ENCODE peak calls at places on chromosomes 6 and 20, in six cellular contexts. K is left ventricle myocardium inferior, Z is nephron progenitor cell, X is AG08396, U is HTR-8/SVneo, S is heart right ventricle. M is an unnamed sample.

GRCh38 chr20:2767768-2768631 is 32.4 kb downstream of the CPXM1 start:
- DNase-seq in Z (no peak), K (peak; percentile 32), U (no peak), S (peak; percentile 23), X (peak; percentile 72), M (no peak)

GRCh38 chr6:14818422-14818884 is 427.4 kb upstream of the JARID2 start:
- DNase-seq in X (no peak), Z (no peak), K (peak; percentile 22), S (peak; percentile 36), U (no peak), M (no peak)

GRCh38 chr20:25991756-25992130 is 295.1 kb upstream of the ZNF337 start:
- DNase-seq in Z (no peak), U (no peak), K (no peak), S (no peak), X (no peak), M (no peak)

GRCh38 chr6:122043421-122043820 is 356.0 kb upstream of the HSF2 start:
- DNase-seq in K (no peak), S (no peak), X (no peak), Z (no peak), U (no peak), M (no peak)

GRCh38 chr20:60007452-60007851 is 49.2 kb downstream of the CDH26 start:
- DNase-seq in Z (no peak), U (no peak), K (no peak), X (no peak), S (peak; percentile 25), M (no peak)

GRCh38 chr6:170437719-170438401 is 115.2 kb downstream of the PSMB1 start:
- DNase-seq in X (no peak), S (no peak), Z (no peak), U (no peak), K (no peak), M (no peak)

GRCh38 chr20:50376888-50377459 is 133.2 kb upstream of the PTPN1 start:
- DNase-seq in U (peak; percentile 59), X (no peak), Z (no peak), S (no peak), K (no peak), M (no peak)

GRCh38 chr6:158837684-158838625 is 18.8 kb upstream of the EZR start:
- DNase-seq in X (no peak), Z (no peak), K (no peak), S (peak; percentile 35), U (no peak), M (no peak)

GRCh38 chr6:108968325-108968724 is 120.1 kb downstream of the ARMC2 start:
- DNase-seq in K (no peak), S (no peak), U (no peak), Z (no peak), X (no peak), M (no peak)

GRCh38 chr6:51562198-51562597 is 525.2 kb downstream of the PKHD1 start:
- DNase-seq in Z (no peak), K (no peak), S (no peak), X (no peak), U (no peak), M (no peak)

GRCh38 chr6:16200231-16200941 is 38.0 kb upstream of the GMPR start:
- DNase-seq in X (no peak), S (no peak), Z (peak; percentile 40), U (no peak), K (no peak), M (no peak)

GRCh38 chr6:90028080-90028778 is 134.0 kb downstream of the GJA10 start:
- DNase-seq in K (no peak), Z (no peak), X (no peak), S (no peak), U (no peak), M (no peak)

GRCh38 chr6:71226151-71226550 is 62.5 kb upstream of the OGFRL1 start:
- DNase-seq in S (no peak), X (no peak), Z (no peak), K (no peak), U (no peak), M (no peak)

GRCh38 chr6:42352856-42353564 is 98.7 kb downstream of the TRERF1 start:
- DNase-seq in S (no peak), K (no peak), Z (no peak), X (peak; percentile 29), U (peak; percentile 40), M (no peak)

GRCh38 chr6:44304282-44305199 is 8.6 kb downstream of the AARS2 start:
- DNase-seq in Z (peak; percentile 57), U (peak; percentile 48), S (no peak), K (peak; percentile 24), X (peak; percentile 60), M (no peak)

GRCh38 chr6:156109713-156110112 is 654.1 kb upstream of the NOX3 start:
- DNase-seq in U (no peak), X (no peak), S (no peak), Z (no peak), K (no peak), M (no peak)

GRCh38 chr6:6870914-6871313 is 236.8 kb upstream of the RREB1 start:
- DNase-seq in Z (no peak), X (no peak), K (no peak), S (no peak), U (no peak), M (no peak)

GRCh38 chr6:155077331-155077730 is 82.2 kb downstream of the TIAM2 start:
- DNase-seq in K (no peak), Z (no peak), X (no peak), U (no peak), S (no peak), M (no peak)

GRCh38 chr6:119323926-119324325 is 25.6 kb downstream of the MAN1A1 start:
- DNase-seq in Z (no peak), U (no peak), K (no peak), X (no peak), S (no peak), M (no peak)

GRCh38 chr6:70280462-70280861 is 22.4 kb downstream of the COL9A1 start:
- DNase-seq in X (no peak), K (no peak), Z (no peak), U (no peak), S (no peak), M (no peak)

GRCh38 chr6:6752129-6752528 is 163.6 kb downstream of the LY86 start:
- DNase-seq in S (no peak), X (peak; percentile 42), K (no peak), U (no peak), Z (peak; percentile 56), M (no peak)

GRCh38 chr6:30265166-30265565 is 52.0 kb upstream of the TRIM26 start:
- DNase-seq in X (no peak), K (no peak), S (no peak), U (no peak), Z (no peak), M (no peak)

GRCh38 chr6:165729307-165729936 is 66.4 kb upstream of the PDE10A start:
- DNase-seq in S (peak; percentile 55), K (no peak), U (peak; percentile 27), X (peak; percentile 39), Z (peak; percentile 66), M (no peak)

GRCh38 chr20:60048634-60049578 is 90.7 kb downstream of the CDH26 start:
- DNase-seq in K (no peak), S (no peak), Z (no peak), U (no peak), X (no peak), M (no peak)

GRCh38 chr6:45436544-45437440 is 59.1 kb upstream of the SUPT3H start:
- DNase-seq in S (no peak), U (no peak), X (no peak), K (no peak), Z (no peak), M (no peak)

GRCh38 chr6:133248241-133249001 is 7.3 kb downstream of the EYA4 start:
- DNase-seq in K (no peak), Z (no peak), U (no peak), S (no peak), X (no peak), M (no peak)

GRCh38 chr6:15430181-15430580 is 184.3 kb downstream of the JARID2 start:
- DNase-seq in U (no peak), X (no peak), Z (no peak), S (no peak), K (no peak), M (no peak)

GRCh38 chr6:166446567-166447065 is 63.9 kb upstream of the MPC1 start:
- DNase-seq in Z (no peak), U (no peak), K (no peak), X (no peak), S (no peak), M (no peak)

GRCh38 chr6:42200035-42200434 is 5.3 kb upstream of the GUCA1B start:
- DNase-seq in Z (no peak), K (no peak), X (peak; percentile 73), U (no peak), S (no peak), M (no peak)